ENCODE peak calls at places on chromosomes 12 and 14, in four cellular contexts. One of them, this sample, is unnamed.

GRCh38 chr12:6526766-6527525 is 7.4 kb upstream of the GAPDH start:
- DNase-seq in uterus: no peak
- DNase-seq in Caco-2: no peak
- DNase-seq in D721Med: no peak
- DNase-seq in this sample: no peak

GRCh38 chr12:75870878-75871277 is 160.7 kb downstream of the PHLDA1 start:
- DNase-seq in uterus: no peak
- DNase-seq in D721Med: no peak
- DNase-seq in Caco-2: no peak
- DNase-seq in this sample: no peak

GRCh38 chr12:49296034-49296835 is 1.3 kb downstream of the PRPH start:
- DNase-seq in D721Med: peak
- DNase-seq in Caco-2: peak
- DNase-seq in uterus: no peak
- DNase-seq in this sample: no peak

GRCh38 chr12:54740882-54741281 is 92.7 kb upstream of the DCD start:
- DNase-seq in Caco-2: no peak
- DNase-seq in uterus: no peak
- DNase-seq in D721Med: no peak
- DNase-seq in this sample: no peak

GRCh38 chr12:4701383-4701782 is 18.8 kb upstream of the GALNT8 start:
- DNase-seq in uterus: peak
- DNase-seq in Caco-2: no peak
- DNase-seq in D721Med: no peak
- DNase-seq in this sample: no peak

GRCh38 chr12:94710933-94711332 is 60.6 kb upstream of the TMCC3 start:
- DNase-seq in Caco-2: peak
- DNase-seq in D721Med: no peak
- DNase-seq in uterus: no peak
- DNase-seq in this sample: no peak

GRCh38 chr12:18340796-18341195 is 79.5 kb downstream of the PIK3C2G start:
- DNase-seq in D721Med: no peak
- DNase-seq in Caco-2: no peak
- DNase-seq in uterus: no peak
- DNase-seq in this sample: no peak

GRCh38 chr12:69739287-69740191 is 879 bp downstream of the RAB3IP start:
- DNase-seq in Caco-2: peak
- DNase-seq in uterus: peak
- DNase-seq in D721Med: no peak
- DNase-seq in this sample: no peak

GRCh38 chr14:61730756-61731373 is 31.4 kb upstream of the SNAPC1 start:
- DNase-seq in Caco-2: no peak
- DNase-seq in D721Med: no peak
- DNase-seq in uterus: no peak
- DNase-seq in this sample: no peak

GRCh38 chr12:45234134-45234865 is 18.4 kb downstream of the ANO6 start:
- DNase-seq in D721Med: no peak
- DNase-seq in Caco-2: peak
- DNase-seq in uterus: peak
- DNase-seq in this sample: no peak

GRCh38 chr14:73461478-73462077 is 3.2 kb upstream of the NUMB start:
- DNase-seq in Caco-2: no peak
- DNase-seq in uterus: no peak
- DNase-seq in D721Med: no peak
- DNase-seq in this sample: no peak

GRCh38 chr14:97312910-97313309 is 515.7 kb downstream of the VRK1 start:
- DNase-seq in Caco-2: no peak
- DNase-seq in D721Med: no peak
- DNase-seq in uterus: no peak
- DNase-seq in this sample: no peak

GRCh38 chr12:101594700-101595099 is at the start of gene MYBPC1:
- DNase-seq in D721Med: no peak
- DNase-seq in Caco-2: peak
- DNase-seq in uterus: no peak
- DNase-seq in this sample: no peak

GRCh38 chr14:64880382-64881121 is 845 bp upstream of the SPTB start:
- DNase-seq in uterus: peak
- DNase-seq in Caco-2: peak
- DNase-seq in D721Med: peak
- DNase-seq in this sample: no peak

GRCh38 chr14:101853455-101854018 is 92.0 kb downstream of the PPP2R5C start:
- DNase-seq in Caco-2: no peak
- DNase-seq in D721Med: no peak
- DNase-seq in uterus: no peak
- DNase-seq in this sample: no peak

GRCh38 chr12:117807355-117807754 is 161.4 kb downstream of the KSR2 start:
- DNase-seq in Caco-2: no peak
- DNase-seq in uterus: no peak
- DNase-seq in D721Med: no peak
- DNase-seq in this sample: no peak

GRCh38 chr14:95759952-95760351 is 46.0 kb upstream of the TCL1A start:
- DNase-seq in D721Med: no peak
- DNase-seq in uterus: no peak
- DNase-seq in Caco-2: no peak
- DNase-seq in this sample: no peak

GRCh38 chr14:82075566-82075965 is 541.9 kb upstream of the SEL1L start:
- DNase-seq in D721Med: no peak
- DNase-seq in uterus: no peak
- DNase-seq in Caco-2: peak
- DNase-seq in this sample: no peak

GRCh38 chr12:111453071-111453989 is 47.6 kb downstream of the SH2B3 start:
- DNase-seq in D721Med: no peak
- DNase-seq in Caco-2: no peak
- DNase-seq in uterus: peak
- DNase-seq in this sample: no peak

GRCh38 chr14:75926431-75926830 is 55.4 kb downstream of the TGFB3 start:
- DNase-seq in Caco-2: no peak
- DNase-seq in uterus: no peak
- DNase-seq in D721Med: no peak
- DNase-seq in this sample: no peak

DNA sequence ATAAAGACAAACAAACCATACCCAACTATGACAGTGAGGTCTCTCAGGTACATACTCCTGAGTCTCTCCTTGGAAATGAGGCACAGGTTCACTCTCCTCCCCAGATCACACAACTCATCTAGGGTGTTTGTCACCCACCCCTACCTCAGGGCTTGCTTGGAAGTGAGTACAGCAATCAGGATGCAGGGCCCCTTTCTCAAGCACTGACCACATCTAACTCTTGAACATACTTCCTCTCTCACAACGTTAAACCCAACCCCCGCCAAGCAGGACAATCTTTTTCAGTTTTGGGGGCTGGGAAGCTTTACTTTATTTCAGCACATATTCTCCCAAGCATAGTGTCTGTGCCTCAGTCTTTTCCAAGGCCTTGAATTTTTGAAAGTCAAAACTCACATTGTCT is 2.5 kb upstream of the GPR65 start:
- DNase-seq in Caco-2: no peak
- DNase-seq in uterus: no peak
- DNase-seq in D721Med: no peak
- DNase-seq in this sample: no peak
- TF ChIP-seq CTCF in Caco-2: no peak
- TF ChIP-seq CTCF in uterus: no peak
- TF ChIP-seq CTCF in D721Med: no peak
- TF ChIP-seq CTCF in this sample: no peak

DNA sequence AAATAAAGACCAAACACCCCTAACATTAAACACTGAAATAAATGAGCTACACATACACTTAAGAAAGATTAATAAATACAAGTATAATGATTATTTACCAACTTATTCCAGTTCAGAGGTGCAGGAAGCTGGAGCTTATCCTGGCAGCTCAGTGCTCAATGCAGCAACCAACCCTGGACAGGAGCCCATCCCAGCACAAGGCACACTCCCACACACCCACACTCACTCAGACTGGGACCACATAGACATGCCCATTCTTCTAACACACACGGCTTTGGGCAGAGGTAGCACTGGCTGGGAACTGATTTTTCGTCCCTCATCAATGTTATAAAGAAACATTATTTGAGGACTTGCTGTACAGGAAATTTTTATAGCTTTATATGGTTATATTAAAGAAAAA is 797.4 kb downstream of the RPS29 start:
- DNase-seq in Caco-2: no peak
- DNase-seq in D721Med: no peak
- DNase-seq in uterus: no peak
- DNase-seq in this sample: no peak
- TF ChIP-seq CTCF in Caco-2: no peak
- TF ChIP-seq CTCF in D721Med: no peak
- TF ChIP-seq CTCF in uterus: no peak
- TF ChIP-seq CTCF in this sample: no peak

GRCh38 chr14:21498540-21499526 is 12.3 kb downstream of the METTL3 start:
- DNase-seq in Caco-2: peak
- DNase-seq in uterus: no peak
- DNase-seq in D721Med: no peak
- DNase-seq in this sample: no peak
- TF ChIP-seq CTCF in Caco-2: peak
- TF ChIP-seq CTCF in uterus: peak
- TF ChIP-seq CTCF in D721Med: peak
- TF ChIP-seq CTCF in this sample: peak

GRCh38 chr12:114003286-114003685 is 37.2 kb upstream of the RBM19 start:
- DNase-seq in Caco-2: no peak
- DNase-seq in D721Med: no peak
- DNase-seq in uterus: no peak
- DNase-seq in this sample: no peak

GRCh38 chr12:114001731-114002340 is 35.7 kb upstream of the RBM19 start:
- DNase-seq in Caco-2: no peak
- DNase-seq in D721Med: no peak
- DNase-seq in uterus: no peak
- DNase-seq in this sample: no peak

GRCh38 chr12:114011711-114012110 is 45.6 kb upstream of the RBM19 start:
- DNase-seq in uterus: no peak
- DNase-seq in Caco-2: no peak
- DNase-seq in D721Med: no peak
- DNase-seq in this sample: no peak

GRCh38 chr12:114004402-114004801 is 38.3 kb upstream of the RBM19 start:
- DNase-seq in Caco-2: no peak
- DNase-seq in D721Med: no peak
- DNase-seq in uterus: no peak
- DNase-seq in this sample: no peak

DNA sequence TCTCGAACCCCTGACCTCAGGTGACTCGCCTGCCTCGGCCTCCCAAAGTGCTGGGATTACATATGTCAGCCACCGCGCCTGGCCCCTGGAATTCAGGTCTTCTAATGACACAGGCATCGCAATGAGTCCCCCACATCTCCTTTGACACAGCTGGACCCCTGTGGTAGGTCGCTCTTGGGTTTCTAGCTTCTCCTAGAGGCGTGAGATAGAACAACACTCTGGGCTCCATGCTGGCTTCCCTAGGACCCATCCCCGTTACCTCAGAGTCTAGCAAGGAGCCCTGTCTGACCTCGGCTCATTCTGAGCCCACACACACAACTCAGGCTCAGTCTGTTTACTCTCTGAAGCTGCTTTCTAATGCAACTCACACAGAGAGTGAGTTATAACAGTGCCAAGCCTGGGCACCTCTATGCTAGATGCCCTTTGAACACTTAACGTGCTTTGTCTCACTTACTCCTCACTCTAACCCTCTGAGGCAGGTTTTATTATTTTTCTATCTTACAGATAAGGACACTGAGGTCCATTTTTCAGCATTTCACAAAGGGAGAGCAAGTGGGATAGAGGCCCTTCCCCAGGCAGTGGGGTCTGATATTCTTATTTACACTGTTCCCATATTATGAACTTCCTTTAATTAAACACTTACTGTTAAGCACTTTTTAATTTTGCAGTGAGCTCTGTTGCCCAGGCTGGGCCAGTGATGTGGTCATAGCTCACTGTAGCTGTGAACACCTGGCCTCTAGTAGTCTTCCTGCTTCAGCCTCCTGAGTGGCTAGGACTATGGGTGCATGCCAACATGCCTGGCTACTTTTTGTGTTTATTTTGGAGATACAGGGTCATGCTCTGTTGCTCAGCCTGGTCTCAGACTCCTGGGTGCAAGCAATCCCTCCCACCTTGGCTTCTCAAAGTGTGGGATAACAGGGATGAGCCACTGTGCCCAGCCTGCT is 40.6 kb upstream of the RBM19 start:
- DNase-seq in Caco-2: no peak
- DNase-seq in D721Med: no peak
- DNase-seq in uterus: no peak
- DNase-seq in this sample: no peak
- TF ChIP-seq CTCF in Caco-2: no peak
- TF ChIP-seq CTCF in D721Med: no peak
- TF ChIP-seq CTCF in uterus: no peak
- TF ChIP-seq CTCF in this sample: no peak

DNA sequence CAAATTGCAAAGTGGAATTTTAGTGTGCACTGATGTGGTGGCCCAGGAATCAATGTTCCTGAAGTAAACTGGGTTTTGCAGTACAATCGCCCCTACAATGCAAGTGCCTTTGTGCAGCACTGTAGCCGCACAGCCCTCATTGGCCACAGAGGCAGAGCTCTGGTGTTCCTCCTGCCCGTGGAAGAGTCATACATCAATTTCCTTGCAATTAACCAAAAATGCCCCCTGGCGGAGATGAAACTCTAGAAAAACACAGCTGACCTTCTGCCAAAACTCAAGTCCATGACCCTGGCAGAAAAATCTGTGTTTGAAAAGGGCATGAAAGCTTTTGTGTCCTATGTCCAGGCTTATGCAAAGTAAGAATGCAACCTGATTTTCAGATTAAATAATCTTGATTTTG is 117.9 kb upstream of the PRB2 start:
- DNase-seq in Caco-2: peak
- DNase-seq in uterus: no peak
- DNase-seq in D721Med: no peak
- DNase-seq in this sample: no peak
- TF ChIP-seq CTCF in Caco-2: peak
- TF ChIP-seq CTCF in uterus: no peak
- TF ChIP-seq CTCF in D721Med: no peak
- TF ChIP-seq CTCF in this sample: no peak

DNA sequence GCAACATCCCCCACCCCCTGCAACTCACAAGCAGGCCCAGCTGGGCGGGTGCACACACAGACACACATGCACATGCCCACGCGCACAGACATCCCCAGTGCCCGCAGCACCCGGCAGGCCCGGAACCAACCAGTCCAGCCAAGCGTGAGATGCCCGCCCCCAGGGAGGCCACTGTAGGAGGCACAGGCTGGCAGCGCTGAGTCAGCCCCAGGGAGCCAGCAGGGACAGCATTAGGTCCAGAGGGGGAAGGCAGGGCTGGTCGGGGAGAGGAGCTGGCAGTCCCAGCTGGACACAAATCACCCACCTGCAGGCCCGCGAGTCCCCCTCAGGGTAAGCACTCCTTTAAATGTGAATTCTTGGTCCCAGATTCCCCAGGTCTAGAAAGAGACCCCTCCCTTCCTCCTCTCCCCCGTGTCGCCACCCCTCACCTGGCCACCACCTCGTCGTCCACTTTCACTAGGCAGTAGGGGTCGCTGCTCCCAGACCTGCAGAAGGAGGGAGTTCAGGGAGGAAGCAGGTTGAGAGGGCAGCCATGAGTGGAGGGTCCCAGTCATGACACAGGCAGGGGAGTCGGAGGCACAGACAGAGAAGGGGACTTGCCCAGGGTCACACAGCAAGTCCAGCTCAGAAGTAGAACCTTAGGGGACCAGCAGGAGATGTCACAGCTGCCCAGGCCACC is 5.0 kb downstream of the RASAL1 start:
- DNase-seq in uterus: no peak
- DNase-seq in Caco-2: peak
- DNase-seq in D721Med: no peak
- DNase-seq in this sample: no peak
- TF ChIP-seq CTCF in uterus: no peak
- TF ChIP-seq CTCF in Caco-2: peak
- TF ChIP-seq CTCF in D721Med: peak
- TF ChIP-seq CTCF in this sample: no peak

GRCh38 chr14:55297611-55298323 is 26.5 kb downstream of the FBXO34 start:
- DNase-seq in Caco-2: peak
- DNase-seq in uterus: no peak
- DNase-seq in D721Med: no peak
- DNase-seq in this sample: no peak
- TF ChIP-seq CTCF in Caco-2: peak
- TF ChIP-seq CTCF in uterus: no peak
- TF ChIP-seq CTCF in D721Med: no peak
- TF ChIP-seq CTCF in this sample: no peak

This sample was measured in omental fat pad.